ENCODE peak calls at places on chromosomes 3 and 15, in five cellular contexts. R, V, Z, B and L are unnamed samples.

GRCh38 chr3:141460097-141460704 is 26.6 kb upstream of the RASA2 start:
- DNase-seq in R (peak; percentile 88), V (peak; percentile 85), Z (peak; percentile 94), B (peak; percentile 85), L (peak; percentile 87)

GRCh38 chr3:3675186-3675585 is 124.0 kb upstream of the LRRN1 start:
- DNase-seq in R (no peak), V (no peak), Z (no peak), B (no peak), L (no peak)

GRCh38 chr3:159534496-159534895 is 454.1 kb upstream of the IL12A start:
- DNase-seq in R (no peak), V (no peak), Z (no peak), B (no peak), L (no peak)

GRCh38 chr3:189641776-189642175 is 10.6 kb downstream of the TP63 start:
- DNase-seq in R (no peak), V (no peak), Z (no peak), B (no peak), L (no peak)

GRCh38 chr3:98824256-98824655 is 61.1 kb downstream of the ST3GAL6 start:
- DNase-seq in R (no peak), V (no peak), Z (no peak), B (no peak), L (no peak)

GRCh38 chr3:117193390-117193789 is 483.8 kb downstream of the TUSC7 start:
- DNase-seq in R (no peak), V (no peak), Z (no peak), B (no peak), L (no peak)

GRCh38 chr15:92907880-92908279 is 7.8 kb downstream of the CHD2 start:
- DNase-seq in R (peak; percentile 63), V (no peak), Z (no peak), B (peak; percentile 90), L (no peak)

GRCh38 chr3:99981138-99981537 is 133.2 kb downstream of the FILIP1L start:
- DNase-seq in R (no peak), V (no peak), Z (no peak), B (no peak), L (no peak)

GRCh38 chr15:67762610-67763368 is 62.5 kb upstream of the SKOR1 start:
- DNase-seq in R (no peak), V (no peak), Z (no peak), B (peak; percentile 34), L (no peak)

GRCh38 chr15:32675474-32675873 is 34.0 kb downstream of the SCG5 start:
- DNase-seq in R (no peak), V (no peak), Z (no peak), B (no peak), L (no peak)

GRCh38 chr3:197807969-197808587 is 17.0 kb downstream of the LRCH3 start:
- DNase-seq in R (no peak), V (no peak), Z (no peak), B (peak; percentile 41), L (no peak)

GRCh38 chr3:52253314-52254260 is 8.0 kb downstream of the PPM1M start:
- DNase-seq in R (peak; percentile 75), V (no peak), Z (peak; percentile 94), B (no peak), L (peak; percentile 61)

GRCh38 chr3:44478055-44478468 is 592 bp upstream of the ZNF445 start:
- DNase-seq in R (no peak), V (no peak), Z (no peak), B (no peak), L (no peak)

GRCh38 chr15:57323806-57324589 is 52.3 kb upstream of the CGNL1 start:
- DNase-seq in R (no peak), V (no peak), Z (no peak), B (peak; percentile 60), L (no peak)

GRCh38 chr3:11764931-11765363 is 81.7 kb downstream of the TAMM41 start:
- DNase-seq in R (no peak), V (no peak), Z (no peak), B (peak; percentile 84), L (no peak)
- TF ChIP-seq POLR2A in R (no peak), V (no peak), Z (no peak), B (no peak), L (no peak)

GRCh38 chr3:49786357-49787181 is at the start of gene IP6K1:
- DNase-seq in R (peak; percentile 100), V (peak; percentile 100), Z (peak; percentile 100), B (peak; percentile 100), L (peak; percentile 100)
- TF ChIP-seq POLR2A in R (peak; percentile 91), V (peak; percentile 79), Z (peak; percentile 60), B (peak; percentile 57), L (peak; percentile 79)

GRCh38 chr3:53347261-53348064 is at the start of gene DCP1A:
- DNase-seq in R (peak; percentile 96), V (peak; percentile 90), Z (peak; percentile 99), B (peak; percentile 97), L (peak; percentile 96)
- TF ChIP-seq POLR2A in R (peak; percentile 94), V (peak; percentile 83), Z (peak; percentile 48), B (peak; percentile 97), L (peak; percentile 92)

DNA sequence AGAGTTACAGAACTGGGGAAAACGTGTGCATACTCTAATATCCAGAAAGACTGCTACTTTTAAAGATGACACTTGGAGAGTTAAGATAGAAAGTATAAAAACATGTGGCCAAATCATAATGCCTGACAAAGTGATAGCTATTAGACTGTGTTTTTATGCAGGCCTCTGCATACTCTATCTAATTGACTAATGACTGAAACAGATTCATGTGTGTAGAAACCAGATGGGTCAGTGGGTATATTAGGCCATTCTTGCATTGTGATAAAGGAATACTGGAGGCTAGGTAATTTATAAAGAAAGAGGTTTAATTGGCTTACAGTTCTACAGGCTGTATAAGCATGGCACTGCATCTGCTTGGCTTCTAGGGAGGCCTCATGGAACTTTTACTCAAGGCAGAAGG is 71.5 kb downstream of the PPM1L start:
- DNase-seq in R (no peak), V (no peak), Z (no peak), B (no peak), L (no peak)
- TF ChIP-seq POLR2A in R (no peak), V (no peak), Z (no peak), B (no peak), L (no peak)

DNA sequence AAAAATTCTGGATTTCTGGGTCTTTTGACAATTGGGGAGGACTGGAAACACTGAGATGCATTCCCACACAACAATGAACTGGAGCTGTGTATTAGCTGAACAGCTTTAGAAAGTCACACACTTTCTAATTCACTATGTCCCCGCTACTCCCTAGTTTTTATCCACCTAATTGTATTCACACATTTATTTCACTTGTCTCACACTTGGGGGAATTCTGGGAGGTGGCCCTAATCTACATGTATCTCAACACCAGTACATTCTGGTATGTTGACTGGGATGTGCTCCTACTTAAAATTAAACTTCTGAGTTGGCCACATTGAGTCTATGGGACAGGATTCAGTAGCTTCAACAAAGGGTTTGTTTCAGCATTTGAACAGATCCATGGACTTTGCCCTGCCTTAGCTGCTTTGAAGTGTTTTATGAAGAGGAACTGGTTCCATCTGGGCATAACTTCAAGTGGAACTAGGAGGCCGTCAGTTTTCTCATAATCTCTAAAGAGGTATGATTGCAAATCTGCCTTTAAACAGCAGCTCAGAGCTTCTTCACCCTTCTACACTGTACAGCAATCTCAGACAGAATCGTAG is 106.5 kb upstream of the CMC1 start:
- DNase-seq in R (peak; percentile 45), V (no peak), Z (no peak), B (no peak), L (no peak)
- TF ChIP-seq POLR2A in R (no peak), V (no peak), Z (no peak), B (no peak), L (no peak)

GRCh38 chr3:123066896-123067688 is at the start of gene PDIA5:
- DNase-seq in R (peak; percentile 92), V (peak; percentile 82), Z (peak; percentile 93), B (peak; percentile 86), L (peak; percentile 96)
- TF ChIP-seq POLR2A in R (peak; percentile 84), V (peak; percentile 44), Z (no peak), B (peak; percentile 79), L (peak; percentile 95)

GRCh38 chr15:55402707-55403106 is 5.5 kb downstream of the CCPG1 start:
- DNase-seq in R (no peak), V (no peak), Z (no peak), B (no peak), L (no peak)

GRCh38 chr15:55407631-55407948 is 569 bp downstream of the CCPG1 start:
- DNase-seq in R (peak; percentile 55), V (no peak), Z (no peak), B (peak; percentile 23), L (no peak)

GRCh38 chr15:55403531-55403930 is 4.6 kb downstream of the CCPG1 start:
- DNase-seq in R (no peak), V (no peak), Z (no peak), B (peak; percentile 49), L (no peak)

GRCh38 chr15:55407949-55408766 is at the start of the genes CCPG1 and PIERCE2:
- DNase-seq in R (peak; percentile 94), V (peak; percentile 74), Z (peak; percentile 99), B (peak; percentile 93), L (peak; percentile 96)
- TF ChIP-seq POLR2A in R (peak; percentile 99), V (peak; percentile 73), Z (no peak), B (peak; percentile 83), L (peak; percentile 92)

DNA sequence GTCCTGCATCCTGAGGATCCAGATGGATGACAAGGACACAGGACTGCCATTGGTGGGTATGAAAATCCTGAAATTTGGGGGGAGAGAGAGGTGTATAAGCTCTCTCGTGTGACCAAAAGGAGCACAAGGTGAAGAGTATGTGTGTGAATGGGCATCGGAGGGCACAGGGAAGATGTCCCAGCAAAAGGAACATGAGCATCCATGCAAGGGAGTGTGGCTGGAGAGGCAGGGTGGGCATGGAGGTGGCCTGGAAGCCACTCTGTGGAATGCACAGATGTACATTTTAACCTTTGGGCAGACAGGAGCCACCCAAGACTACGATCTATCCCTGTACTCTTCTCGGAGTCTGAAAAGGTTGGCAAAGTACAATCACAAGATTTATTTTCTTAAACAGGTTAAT is 54.5 kb downstream of the CAPN7 start:
- DNase-seq in R (no peak), V (no peak), Z (no peak), B (no peak), L (no peak)
- TF ChIP-seq POLR2A in R (no peak), V (no peak), Z (no peak), B (no peak), L (no peak)

GRCh38 chr15:96338772-96339661 is 8.5 kb downstream of the NR2F2 start:
- DNase-seq in R (peak; percentile 10), V (no peak), Z (no peak), B (no peak), L (no peak)
- TF ChIP-seq POLR2A in R (no peak), V (no peak), Z (no peak), B (no peak), L (no peak)